ENCODE peak calls at places on chromosomes 13 and 19, in six cellular contexts. P is GM12878, C is H1, N is NT2/D1, D is HepG2, S is K562. V is an unnamed sample.

GRCh38 chr19:13835791-13836723 is 40.8 kb downstream of the ZSWIM4 start:
- DNase-seq in P (no peak), C (no peak), N (no peak), D (no peak), S (no peak), V (no peak)

GRCh38 chr13:52319876-52320275 is 86.1 kb downstream of the THSD1 start:
- DNase-seq in P (no peak), C (no peak), N (no peak), D (no peak), S (no peak), V (no peak)

GRCh38 chr13:23506071-23506820 is 64.0 kb upstream of the TNFRSF19 start:
- DNase-seq in P (no peak), C (no peak), N (no peak), D (no peak), S (no peak), V (no peak)

GRCh38 chr19:37987356-37988332 is 80.6 kb downstream of the SIPA1L3 start:
- DNase-seq in P (no peak), C (no peak), N (no peak), D (peak), S (peak), V (no peak)

GRCh38 chr13:39037410-39037879 is 444 bp downstream of the PROSER1 start:
- DNase-seq in P (no peak), C (no peak), N (no peak), D (no peak), S (no peak), V (no peak)

GRCh38 chr19:4455742-4456565 is 1.6 kb downstream of the UBXN6 start:
- DNase-seq in P (no peak), C (no peak), N (no peak), D (peak), S (peak), V (no peak)

GRCh38 chr13:38872693-38873092 is 117.9 kb downstream of the STOML3 start:
- DNase-seq in P (no peak), C (peak), N (peak), D (peak), S (peak), V (peak)

GRCh38 chr13:93293716-93294115 is 67.1 kb downstream of the GPC6 start:
- DNase-seq in P (no peak), C (no peak), N (no peak), D (no peak), S (no peak), V (no peak)

GRCh38 chr19:44745386-44745831 is 3.1 kb upstream of the BCL3 start:
- DNase-seq in P (no peak), C (no peak), N (no peak), D (no peak), S (no peak), V (peak)

GRCh38 chr19:44512326-44513298 is 12.3 kb upstream of the ZNF180 start:
- DNase-seq in P (no peak), C (peak), N (peak), D (peak), S (peak), V (peak)

GRCh38 chr13:38398810-38399493 is 49.3 kb downstream of the UFM1 start:
- DNase-seq in P (no peak), C (no peak), N (no peak), D (no peak), S (no peak), V (no peak)

GRCh38 chr19:35070471-35070870 is 28.9 kb downstream of the HPN start:
- DNase-seq in P (no peak), C (no peak), N (no peak), D (no peak), S (no peak), V (no peak)

GRCh38 chr19:43124360-43124759 is 41.9 kb upstream of the PSG2 start:
- DNase-seq in P (no peak), C (no peak), N (no peak), D (no peak), S (peak), V (no peak)

GRCh38 chr19:48804496-48804895 is 6.3 kb downstream of the BCAT2 start:
- DNase-seq in P (no peak), C (no peak), N (no peak), D (no peak), S (no peak), V (no peak)

GRCh38 chr19:38663957-38664502 is 16.6 kb downstream of the ACTN4 start:
- DNase-seq in P (no peak), C (no peak), N (no peak), D (no peak), S (peak), V (no peak)

GRCh38 chr19:1622007-1622406 is 16.7 kb upstream of the UQCR11 start:
- DNase-seq in P (no peak), C (no peak), N (no peak), D (no peak), S (no peak), V (no peak)

GRCh38 chr19:40241809-40242384 is 15.4 kb upstream of the CCNP start:
- DNase-seq in P (no peak), C (no peak), N (no peak), D (no peak), S (no peak), V (no peak)

GRCh38 chr13:23695711-23696512 is 125.7 kb downstream of the TNFRSF19 start:
- DNase-seq in P (no peak), C (no peak), N (no peak), D (no peak), S (no peak), V (no peak)

GRCh38 chr19:5880604-5881078 is 10.3 kb upstream of the FUT5 start:
- DNase-seq in P (no peak), C (no peak), N (peak), D (peak), S (no peak), V (no peak)

GRCh38 chr19:42554046-42554575 is 25.8 kb upstream of the CEACAM1 start:
- DNase-seq in P (no peak), C (no peak), N (no peak), D (no peak), S (no peak), V (no peak)

GRCh38 chr13:43664700-43665191 is 122.0 kb downstream of the ENOX1 start:
- DNase-seq in P (no peak), C (no peak), N (no peak), D (no peak), S (no peak), V (no peak)

DNA sequence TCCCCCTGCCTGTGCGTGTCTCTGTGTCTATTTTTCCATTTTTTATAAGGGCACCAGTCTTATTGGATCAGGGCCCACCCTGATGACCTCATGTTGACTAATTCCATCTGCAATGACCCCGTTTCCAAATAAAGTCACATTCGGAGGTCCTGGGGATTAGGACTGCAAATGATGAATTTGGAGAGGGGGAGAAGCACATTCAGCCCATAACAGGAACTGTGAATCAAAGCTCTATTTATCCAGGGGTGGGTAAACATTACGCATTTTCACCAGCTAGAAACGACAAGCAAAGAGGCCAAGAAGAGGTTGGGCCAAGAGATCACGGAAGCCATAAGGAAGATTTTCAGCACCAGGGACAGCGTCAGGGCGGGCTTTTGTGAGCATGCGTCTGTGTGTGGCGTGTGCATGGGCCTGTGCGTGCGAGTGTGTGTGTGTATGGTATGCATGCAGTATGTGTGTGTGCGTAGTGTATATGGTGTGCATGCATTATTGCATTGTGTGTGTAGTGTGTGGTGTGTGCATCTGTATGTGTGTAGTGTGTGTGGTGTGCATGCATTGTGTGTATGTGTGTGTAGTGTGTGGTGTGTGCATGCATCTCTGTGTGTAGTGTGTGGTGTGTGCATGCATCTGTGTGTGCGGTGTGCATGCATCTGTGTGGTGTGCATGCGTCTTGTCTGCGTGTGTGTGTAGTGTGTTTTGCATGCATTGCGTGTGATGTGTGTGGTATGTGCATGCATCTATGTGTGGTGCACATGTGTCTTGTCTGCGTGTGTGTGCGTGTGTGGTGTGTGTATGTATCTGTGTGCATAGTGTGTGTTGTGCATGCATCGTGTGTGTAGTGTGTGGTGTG is 19.6 kb downstream of the CELF5 start:
- DNase-seq in P (no peak), C (no peak), N (peak), D (peak), S (peak), V (peak)
- TF ChIP-seq ZNF274 in P (no peak), C (no peak), N (no peak), D (peak), S (no peak), V (no peak)

DNA sequence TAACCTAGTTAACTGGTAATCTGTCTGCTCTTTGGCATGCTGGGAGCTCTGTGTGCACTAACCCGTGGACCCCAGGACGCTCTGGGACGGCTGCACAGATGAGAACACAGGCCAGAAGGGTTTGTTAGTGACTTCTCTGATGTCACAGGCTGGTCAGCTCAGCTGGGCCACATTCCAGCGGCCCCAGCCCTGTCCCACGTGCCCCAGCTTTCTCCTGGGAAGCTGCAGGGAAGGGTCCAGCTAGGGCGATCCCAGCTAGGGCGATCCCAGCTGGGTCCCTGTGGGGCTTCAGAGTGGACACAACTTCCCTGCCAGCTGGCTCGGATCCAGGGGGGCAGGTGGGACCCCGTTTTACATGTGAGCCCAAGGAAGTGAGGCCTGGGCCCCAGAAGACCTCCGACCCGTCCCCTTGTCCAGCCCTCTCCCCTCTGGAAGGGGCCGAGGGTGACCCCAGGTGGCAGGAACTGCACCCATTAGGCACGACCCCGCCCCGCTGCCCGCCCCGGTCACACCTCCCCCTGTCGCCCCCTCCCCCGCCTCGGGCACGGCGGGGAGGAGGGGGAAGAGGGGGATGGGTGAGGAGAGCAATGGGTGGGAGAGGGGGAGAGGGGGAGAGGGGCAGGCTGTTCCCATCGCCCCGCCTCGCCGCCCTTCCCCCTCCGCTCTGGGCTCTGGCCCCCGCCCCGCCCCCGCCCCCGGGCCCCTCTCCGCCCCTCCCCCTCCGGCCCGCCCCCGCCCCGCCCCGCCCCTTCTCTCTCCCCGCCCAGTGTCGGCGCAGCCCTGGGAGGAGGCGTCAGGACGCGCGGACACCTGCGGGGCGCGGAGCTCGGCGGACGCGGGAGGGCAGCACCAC is 75.2 kb upstream of the MCF2L start:
- DNase-seq in P (no peak), C (peak), N (no peak), D (peak), S (peak), V (no peak)
- TF ChIP-seq ZNF274 in P (no peak), C (no peak), N (no peak), D (no peak), S (no peak), V (no peak)

GRCh38 chr19:51513968-51514367 is 12.4 kb upstream of the SIGLEC12 start:
- DNase-seq in P (no peak), C (no peak), N (no peak), D (no peak), S (no peak), V (no peak)

GRCh38 chr19:51508059-51508733 is 6.6 kb upstream of the SIGLEC12 start:
- DNase-seq in P (no peak), C (no peak), N (no peak), D (no peak), S (peak), V (no peak)

GRCh38 chr19:51509823-51510660 is 8.4 kb upstream of the SIGLEC12 start:
- DNase-seq in P (no peak), C (no peak), N (no peak), D (no peak), S (peak), V (no peak)

GRCh38 chr19:51514866-51515481 is 13.4 kb upstream of the SIGLEC12 start:
- DNase-seq in P (peak), C (no peak), N (peak), D (peak), S (peak), V (peak)

GRCh38 chr19:51511353-51511752 is 9.8 kb upstream of the SIGLEC12 start:
- DNase-seq in P (no peak), C (peak), N (peak), D (peak), S (peak), V (peak)
- TF ChIP-seq ZNF274 in P (no peak), C (no peak), N (no peak), D (no peak), S (no peak), V (no peak)

DNA sequence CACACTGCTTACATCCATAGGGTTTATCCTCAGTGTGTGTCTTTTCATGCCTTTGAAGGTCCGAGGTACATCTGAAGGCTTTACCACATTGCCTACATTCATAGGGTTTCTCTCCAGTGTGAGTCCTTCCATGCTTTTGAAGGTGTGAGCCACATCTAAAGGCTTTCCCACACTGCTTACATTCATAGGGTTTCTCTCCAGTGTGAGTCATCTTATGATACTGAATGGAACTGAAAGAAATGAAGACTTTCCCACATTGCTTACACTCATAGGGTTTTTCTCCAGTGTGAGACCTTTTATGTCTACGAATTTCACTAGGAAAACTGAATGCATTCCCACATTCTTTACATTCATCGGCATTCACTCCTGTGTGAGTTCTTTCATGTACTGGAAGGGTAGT is 7.1 kb downstream of the ZNF20 start:
- DNase-seq in P (no peak), C (no peak), N (no peak), D (no peak), S (no peak), V (no peak)
- TF ChIP-seq ZNF274 in P (no peak), C (no peak), N (no peak), D (no peak), S (no peak), V (no peak)

GRCh38 chr19:18594096-18594823 is 5.7 kb downstream of the REX1BD start:
- DNase-seq in P (no peak), C (no peak), N (peak), D (no peak), S (peak), V (no peak)
- TF ChIP-seq ZNF274 in P (no peak), C (no peak), N (no peak), D (no peak), S (no peak), V (no peak)

GRCh38 chr13:79631260-79631659 is 150.3 kb downstream of the NDFIP2 start:
- DNase-seq in P (no peak), C (no peak), N (no peak), D (no peak), S (no peak), V (peak)
- TF ChIP-seq ZNF274 in P (no peak), C (no peak), N (no peak), D (no peak), S (no peak), V (no peak)

V was measured in HCT116.